ENCODE peak calls at places on chromosomes 6 and 20, in seven cellular contexts. Z is H9, P is astrocyte, T is neuronal stem cell, L is HCT116, I is fibroblast of lung, N is IMR-90. V is an unnamed sample.

GRCh38 chr6:19153270-19153980 is 683.7 kb upstream of the ID4 start:
- DNase-seq in Z (no peak), P (peak), T (no peak), L (no peak), I (peak), N (no peak), V (no peak)

GRCh38 chr6:34230653-34231351 is 5.9 kb upstream of the HMGA1 start:
- DNase-seq in Z (no peak), P (no peak), T (no peak), L (no peak), I (no peak), N (no peak), V (peak)

GRCh38 chr20:16528078-16528477 is 45.2 kb downstream of the KIF16B start:
- DNase-seq in Z (no peak), P (peak), T (no peak), L (peak), I (peak), N (peak), V (no peak)

GRCh38 chr20:52524865-52525264 is 333.3 kb upstream of the ZFP64 start:
- DNase-seq in Z (no peak), P (peak), T (no peak), L (no peak), I (no peak), N (peak), V (no peak)

GRCh38 chr6:1609662-1610496 is at the start of gene FOXC1:
- DNase-seq in Z (peak), P (peak), T (peak), L (peak), I (peak), N (peak), V (peak)

GRCh38 chr6:79543886-79544285 is 6.7 kb upstream of the LCA5 start:
- DNase-seq in Z (no peak), P (no peak), T (no peak), L (no peak), I (no peak), N (no peak), V (no peak)

GRCh38 chr6:31096215-31096614 is 16.2 kb downstream of the C6orf15 start:
- DNase-seq in Z (no peak), P (no peak), T (no peak), L (no peak), I (no peak), N (no peak), V (no peak)

GRCh38 chr20:57400821-57401564 is 9.8 kb downstream of the RBM38 start:
- DNase-seq in Z (no peak), P (no peak), T (no peak), L (no peak), I (no peak), N (no peak), V (peak)

GRCh38 chr20:31897541-31897940 is 27.1 kb downstream of the TTLL9 start:
- DNase-seq in Z (no peak), P (no peak), T (no peak), L (no peak), I (no peak), N (no peak), V (no peak)

GRCh38 chr6:87736809-87737540 is 34.9 kb upstream of the AKIRIN2 start:
- DNase-seq in Z (no peak), P (no peak), T (no peak), L (no peak), I (no peak), N (no peak), V (no peak)

GRCh38 chr6:53375851-53376250 is 27.1 kb upstream of the ELOVL5 start:
- DNase-seq in Z (no peak), P (no peak), T (no peak), L (no peak), I (peak), N (no peak), V (no peak)

GRCh38 chr20:48006036-48006833 is 221.0 kb upstream of the SULF2 start:
- DNase-seq in Z (no peak), P (peak), T (no peak), L (no peak), I (no peak), N (no peak), V (no peak)

GRCh38 chr6:53112871-53113270 is 35.8 kb downstream of the GCM1 start:
- DNase-seq in Z (no peak), P (no peak), T (no peak), L (no peak), I (no peak), N (no peak), V (no peak)

DNA sequence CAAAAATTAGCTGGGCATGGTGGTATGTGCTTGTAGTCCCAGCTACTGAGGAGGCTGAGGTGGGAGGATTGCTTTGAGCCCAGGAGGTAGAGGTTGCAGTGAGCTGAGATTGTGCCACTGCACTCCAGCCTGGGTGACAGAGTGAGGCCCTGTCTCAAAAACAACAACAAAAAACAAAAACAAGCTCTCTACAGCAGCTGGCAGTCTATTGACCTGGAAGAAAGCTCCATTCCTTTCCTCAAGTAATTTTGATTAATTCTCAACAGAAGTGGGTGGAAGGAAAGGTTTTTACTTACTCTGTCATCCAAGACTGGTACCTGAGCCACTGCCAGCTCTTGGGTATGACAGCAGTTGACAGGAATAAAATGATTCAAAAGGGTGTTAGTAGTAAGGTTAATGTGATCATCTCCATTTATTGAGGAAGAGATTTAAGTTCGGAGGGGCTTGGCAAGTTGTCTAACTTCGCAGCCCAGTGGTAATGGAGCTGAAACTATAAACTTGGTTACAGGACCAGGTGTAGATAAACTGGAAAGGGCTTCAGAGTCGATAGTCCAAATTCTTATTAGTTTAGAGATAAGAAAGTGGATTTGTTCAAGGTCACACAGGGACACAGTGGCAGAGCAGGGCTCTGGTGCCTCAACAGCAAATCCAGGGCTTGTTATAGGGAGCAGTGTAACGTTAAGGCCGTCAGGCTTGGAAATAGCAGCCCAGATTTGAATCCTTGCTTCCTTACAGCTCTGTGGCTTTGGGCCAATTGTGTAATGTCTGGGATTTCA is 14.8 kb downstream of the SRSF3 start:
- DNase-seq in Z (no peak), P (no peak), T (no peak), L (no peak), I (no peak), N (no peak), V (no peak)
- H3K27ac ChIP-seq in Z (peak), P (no peak), T (no peak), L (peak), I (no peak), N (no peak), V (no peak)

GRCh38 chr20:34201531-34201930 is 39.7 kb upstream of the ASIP start:
- DNase-seq in Z (no peak), P (no peak), T (no peak), L (no peak), I (no peak), N (no peak), V (no peak)
- H3K9ac ChIP-seq in Z (no peak), P (no peak), T (no peak), L (no peak), I (no peak), N (no peak), V (no peak)

DNA sequence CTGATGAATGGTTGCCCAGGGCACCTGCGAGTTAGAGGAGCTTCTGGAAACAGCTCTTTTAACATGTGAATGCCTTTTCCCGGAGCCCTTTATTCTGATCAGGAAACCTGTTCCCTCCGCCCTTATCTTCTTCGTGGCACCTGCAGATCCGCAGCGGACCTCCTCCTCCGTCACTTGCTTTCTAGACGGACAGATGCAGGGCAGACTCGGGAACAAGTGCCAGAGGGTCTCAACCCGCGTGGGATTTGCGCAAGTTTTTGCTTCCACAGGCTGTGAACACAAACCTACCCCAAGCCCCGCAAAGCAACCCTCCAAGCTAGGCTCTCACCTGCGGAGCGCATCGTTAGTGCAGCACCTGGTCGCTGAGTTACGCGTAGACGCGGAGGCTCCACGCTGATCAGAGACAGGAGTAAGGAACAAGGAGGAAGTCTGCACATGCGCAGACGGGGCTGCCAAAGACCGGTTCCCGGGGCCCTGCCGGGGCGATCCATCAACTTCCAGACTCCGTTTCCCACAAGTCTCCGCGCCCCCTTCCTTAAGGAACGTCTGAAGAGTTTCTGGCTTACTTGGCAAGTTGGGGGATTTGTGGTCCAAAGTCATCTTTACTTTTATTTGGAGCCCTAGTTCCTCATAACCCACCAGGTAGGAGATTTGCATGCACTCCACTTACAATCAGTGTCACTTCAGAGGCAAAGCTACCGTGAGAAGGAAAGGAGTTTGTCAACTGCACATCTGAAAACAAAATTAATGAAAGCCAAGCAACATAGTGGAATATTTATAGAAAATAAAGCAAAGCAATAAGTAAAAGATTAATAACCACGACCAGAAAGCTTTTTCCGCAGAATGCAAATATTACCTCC is 52.7 kb upstream of the ELMO2 start:
- DNase-seq in Z (peak), P (no peak), T (peak), L (no peak), I (peak), N (no peak), V (peak)
- H3K27ac ChIP-seq in Z (peak), P (no peak), T (no peak), L (no peak), I (no peak), N (no peak), V (no peak)

DNA sequence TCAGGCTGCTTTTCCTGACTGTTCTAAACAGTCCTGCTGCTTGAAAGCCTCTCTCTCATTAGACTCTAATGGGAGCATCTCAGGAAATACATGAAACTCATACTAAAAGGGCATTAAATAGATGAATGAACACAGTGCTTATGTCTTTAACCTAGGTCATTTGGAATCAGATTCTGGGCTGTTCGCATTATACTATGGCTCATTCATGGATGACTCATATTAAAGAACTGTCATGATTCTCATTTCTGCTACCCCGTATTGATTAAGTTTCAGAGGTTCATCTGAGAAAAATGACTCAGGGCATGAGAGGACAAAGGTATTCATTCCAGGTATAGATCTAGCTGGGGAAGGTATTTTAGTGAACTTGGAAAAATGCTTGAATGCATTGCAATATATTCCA is 335.5 kb downstream of the GJA1 start:
- DNase-seq in Z (no peak), P (no peak), T (no peak), L (peak), I (no peak), N (peak), V (no peak)
- H3K9ac ChIP-seq in Z (no peak), P (no peak), T (no peak), L (no peak), I (no peak), N (no peak), V (no peak)

DNA sequence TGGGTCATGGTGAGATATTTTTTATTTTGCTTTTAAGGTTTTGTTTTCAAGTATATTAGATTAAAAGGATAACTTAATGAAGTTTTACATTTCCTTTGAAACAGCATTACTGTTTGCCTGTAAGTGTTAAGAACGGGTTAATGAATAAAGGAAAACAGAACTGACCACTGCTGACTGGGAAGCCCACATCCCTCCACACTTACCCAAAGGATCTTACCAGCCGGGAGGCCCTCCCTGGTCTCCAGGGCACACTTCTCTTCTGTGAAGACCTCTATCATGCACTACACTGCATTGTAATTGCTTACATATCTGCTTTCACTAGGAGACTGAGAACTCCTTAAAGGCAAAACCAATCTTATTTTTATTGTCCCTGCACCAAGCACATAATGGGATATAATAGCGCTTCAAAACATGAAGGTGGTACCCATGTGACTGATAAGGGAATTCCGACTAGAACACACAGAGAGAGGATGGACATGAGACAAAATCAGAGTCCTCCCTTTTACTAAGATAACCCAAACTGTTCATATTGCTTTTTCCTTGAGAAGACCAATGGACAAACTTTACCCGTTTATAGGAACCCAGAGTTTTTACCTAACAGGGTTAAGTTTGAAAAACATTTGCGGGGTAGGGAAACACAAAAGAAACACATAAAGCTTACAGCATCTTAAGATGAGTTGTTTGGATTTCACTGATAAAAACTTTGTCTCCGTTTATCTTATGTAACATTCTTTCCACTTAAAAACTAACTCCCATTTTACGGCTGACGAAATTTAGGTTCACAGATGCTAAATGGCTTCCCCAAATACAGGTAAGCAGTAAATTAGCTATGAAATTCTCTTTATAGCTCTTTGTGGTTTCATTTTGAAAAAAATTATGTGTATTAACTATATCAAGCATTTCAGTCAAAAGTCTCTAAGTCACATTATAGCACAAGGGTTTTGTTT is 8.7 kb downstream of the EZR start:
- DNase-seq in Z (no peak), P (no peak), T (no peak), L (no peak), I (no peak), N (no peak), V (no peak)
- H3K27ac ChIP-seq in Z (no peak), P (no peak), T (no peak), L (peak), I (no peak), N (no peak), V (no peak)

GRCh38 chr6:24583463-24584389 is 62.3 kb downstream of the KIAA0319 start:
- DNase-seq in Z (peak), P (peak), T (peak), L (peak), I (peak), N (peak), V (no peak)
- H3K9ac ChIP-seq in Z (no peak), P (no peak), T (no peak), L (no peak), I (no peak), N (no peak), V (no peak)

DNA sequence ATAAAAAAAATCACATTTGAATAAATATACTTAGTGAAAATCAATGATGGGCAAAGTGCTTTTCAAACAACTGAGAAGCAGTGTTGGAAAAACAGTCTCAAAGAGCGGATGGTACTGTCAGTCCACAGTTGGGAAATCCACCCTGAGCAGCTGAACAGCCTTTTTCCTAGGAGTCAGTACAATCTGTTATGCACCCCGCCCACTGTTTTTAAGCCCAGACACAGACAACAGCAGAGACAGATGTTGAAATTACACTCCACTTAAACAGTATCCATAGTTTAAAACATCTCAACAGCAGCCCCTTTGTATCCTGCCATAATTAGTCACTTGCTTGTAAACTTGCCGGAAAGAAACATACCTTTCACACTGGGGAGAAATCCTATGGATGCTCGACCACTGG is 372 bp downstream of the KIAA0408 start:
- DNase-seq in Z (no peak), P (peak), T (no peak), L (no peak), I (peak), N (peak), V (no peak)
- H3K27ac ChIP-seq in Z (peak), P (no peak), T (no peak), L (no peak), I (peak), N (no peak), V (peak)

V was measured in kidney.